ENCODE peak calls at places on chromosomes 5 and 9, in eight cellular contexts. M is AG09319, I is hypothalamus, X is HT1080, K is IMR-90, J is NCI-H187, S is T1000, B is NCI-H1092 treated with DMSO at 0.1 percent for 48 hours. V is an unnamed sample.

GRCh38 chr5:135484563-135485157 is 32.5 kb upstream of the TIFAB start:
- DNase-seq in X (no peak), M (no peak), B (peak; percentile 94), S (no peak), K (no peak), I (no peak), J (peak; percentile 84), V (peak; percentile 91)

GRCh38 chr9:5140151-5140550 is 45.3 kb downstream of the INSL6 start:
- DNase-seq in I (no peak), X (no peak), M (no peak), K (peak; percentile 4), J (no peak), B (no peak), S (no peak), V (no peak)

GRCh38 chr5:38622723-38623129 is 66.3 kb upstream of the LIFR start:
- DNase-seq in S (no peak), J (no peak), K (no peak), B (no peak), X (no peak), M (no peak), I (no peak), V (no peak)

GRCh38 chr5:181207214-181207959 is 2.4 kb upstream of the TRIM7 start:
- DNase-seq in S (no peak), X (peak; percentile 96), M (peak; percentile 80), K (peak; percentile 93), B (no peak), J (no peak), I (no peak), V (no peak)

GRCh38 chr5:56039985-56040384 is 45.2 kb upstream of the IL6ST start:
- DNase-seq in K (peak; percentile 51), X (peak; percentile 51), J (no peak), I (no peak), M (no peak), B (no peak), S (no peak), V (no peak)

GRCh38 chr5:115541586-115541985 is 3.0 kb downstream of the FEM1C start:
- DNase-seq in X (no peak), M (no peak), S (no peak), I (no peak), J (no peak), K (peak; percentile 15), B (no peak), V (no peak)

GRCh38 chr9:88746744-88747398 is 211.9 kb downstream of the NXNL2 start:
- DNase-seq in S (no peak), J (no peak), M (no peak), K (no peak), I (no peak), B (no peak), X (no peak), V (no peak)

GRCh38 chr9:4666042-4666699 is at the start of gene SPATA6L:
- DNase-seq in B (peak; percentile 78), K (peak; percentile 45), I (peak; percentile 30), X (peak; percentile 27), J (peak; percentile 28), S (no peak), M (no peak), V (peak; percentile 27)

GRCh38 chr9:122200960-122201635 is 27.7 kb downstream of the LHX6 start:
- DNase-seq in B (no peak), S (peak; percentile 40), K (peak; percentile 79), J (no peak), X (peak; percentile 87), M (no peak), I (no peak), V (no peak)

GRCh38 chr5:165143727-165144210 is 1638.3 kb downstream of the MAT2B start:
- DNase-seq in M (no peak), I (no peak), X (no peak), K (no peak), B (no peak), S (no peak), J (no peak), V (no peak)

GRCh38 chr9:120742951-120743416 is 28.7 kb upstream of the MEGF9 start:
- DNase-seq in M (no peak), B (peak; percentile 19), S (no peak), K (peak; percentile 35), X (peak; percentile 16), J (no peak), I (no peak), V (no peak)

GRCh38 chr5:147073098-147073497 is 161.7 kb upstream of the STK32A start:
- DNase-seq in S (no peak), X (no peak), B (no peak), I (no peak), J (no peak), K (no peak), M (no peak), V (no peak)

GRCh38 chr5:86968311-86968753 is 299.4 kb upstream of the RASA1 start:
- DNase-seq in K (peak; percentile 65), B (peak; percentile 31), M (no peak), J (no peak), I (no peak), X (peak; percentile 61), S (no peak), V (no peak)

GRCh38 chr5:127650649-127651048 is 1.8 kb downstream of the CTXN3 start:
- DNase-seq in I (no peak), J (no peak), M (no peak), B (no peak), K (peak; percentile 81), S (peak; percentile 5), X (peak; percentile 60), V (no peak)

GRCh38 chr5:40052812-40053211 is 626.9 kb upstream of the PTGER4 start:
- DNase-seq in K (no peak), I (no peak), S (no peak), B (no peak), J (no peak), M (no peak), X (peak; percentile 57), V (no peak)

GRCh38 chr5:1409386-1410110 is 35.7 kb downstream of the SLC6A3 start:
- DNase-seq in J (no peak), I (no peak), M (no peak), B (no peak), K (peak; percentile 13), X (no peak), S (no peak), V (no peak)

GRCh38 chr5:132266031-132266835 is 8.7 kb downstream of the PDLIM4 start:
- DNase-seq in I (no peak), X (no peak), S (no peak), M (no peak), B (no peak), K (no peak), J (no peak), V (no peak)

GRCh38 chr9:35518212-35518917 is 28.5 kb downstream of the RUSC2 start:
- DNase-seq in S (peak; percentile 53), B (no peak), M (no peak), K (peak; percentile 94), X (peak; percentile 98), I (no peak), J (no peak), V (no peak)

GRCh38 chr5:139690385-139691274 is 42.5 kb downstream of the CXXC5 start:
- DNase-seq in S (peak; percentile 66), K (peak; percentile 61), J (no peak), I (no peak), X (peak; percentile 68), B (no peak), M (no peak), V (no peak)

GRCh38 chr9:127519301-127520166 is 68.2 kb downstream of the LRSAM1 start:
- DNase-seq in S (peak; percentile 85), B (no peak), J (no peak), X (peak; percentile 100), M (peak; percentile 85), I (no peak), K (peak; percentile 98), V (no peak)

GRCh38 chr5:131792900-131793299 is 3.9 kb downstream of the FNIP1 start:
- DNase-seq in B (no peak), X (no peak), S (no peak), J (no peak), I (no peak), K (no peak), M (no peak), V (no peak)

GRCh38 chr5:55969956-55970355 is 24.8 kb downstream of the IL6ST start:
- DNase-seq in X (peak; percentile 10), J (no peak), S (no peak), K (peak; percentile 54), M (no peak), I (no peak), B (no peak), V (no peak)

GRCh38 chr5:174910245-174910737 is 185.9 kb downstream of the MSX2 start:
- DNase-seq in B (peak; percentile 19), I (peak; percentile 46), K (peak; percentile 18), J (peak; percentile 29), S (no peak), M (no peak), X (peak; percentile 52), V (no peak)

GRCh38 chr9:129283705-129284606 is 105.9 kb upstream of the IER5L start:
- DNase-seq in J (no peak), K (no peak), B (no peak), X (no peak), I (no peak), S (no peak), M (no peak), V (no peak)

GRCh38 chr9:92654481-92655301 is 15.2 kb downstream of the IPPK start:
- DNase-seq in B (no peak), X (no peak), M (no peak), J (no peak), K (no peak), I (no peak), S (no peak), V (no peak)

GRCh38 chr9:90878562-90878961 is 76.9 kb downstream of the SYK start:
- DNase-seq in J (no peak), S (no peak), X (no peak), I (no peak), M (no peak), K (no peak), B (no peak), V (no peak)

GRCh38 chr5:21573915-21574314 is 1279.2 kb downstream of the CDH12 start:
- DNase-seq in J (no peak), B (no peak), X (no peak), S (no peak), K (no peak), M (no peak), I (no peak), V (no peak)

GRCh38 chr9:83218411-83219090 is 155.6 kb upstream of the RASEF start:
- DNase-seq in X (no peak), M (no peak), J (no peak), I (no peak), B (no peak), K (no peak), S (no peak), V (no peak)

GRCh38 chr5:64680289-64680688 is 10.0 kb upstream of the SHISAL2B start:
- DNase-seq in X (peak; percentile 67), I (no peak), M (no peak), B (no peak), S (no peak), K (no peak), J (no peak), V (no peak)

GRCh38 chr5:107919969-107920368 is 249.2 kb upstream of the EFNA5 start:
- DNase-seq in M (no peak), X (no peak), B (no peak), K (no peak), S (no peak), J (no peak), I (no peak), V (no peak)

GRCh38 chr9:4238522-4238921 is 61.3 kb downstream of the GLIS3 start:
- DNase-seq in K (peak; percentile 70), M (no peak), B (no peak), J (no peak), X (peak; percentile 82), I (no peak), S (no peak), V (no peak)

GRCh38 chr5:1515921-1516571 is 7.7 kb downstream of the LPCAT1 start:
- DNase-seq in M (no peak), I (no peak), K (peak; percentile 55), B (no peak), J (no peak), S (no peak), X (peak; percentile 74), V (no peak)

V was measured in DMS79.